ENCODE peak calls at places on chromosome 7, in seven cellular contexts. One of them, this sample, is unnamed.
A peak's percentile ranks its signal among the peaks of the same experiment; 100 is the strongest.

GRCh38 chr7:99623091-99623693 is 6.4 kb downstream of the ZSCAN25 start:
- DNase-seq in activated T-cell treated with anti-CD3 and anti-CD28 coated beads, Interleukin-2, amount 50 U/mL, for 72 hours: peak; percentile 35
- DNase-seq in left cardiac atrium: no peak
- DNase-seq in tibial artery: peak; percentile 17
- DNase-seq in cardiac muscle cell: no peak
- DNase-seq in astrocyte of the hippocampus: peak; percentile 62
- DNase-seq in choroid plexus epithelial cell: no peak
- DNase-seq in this sample: peak; percentile 65

GRCh38 chr7:156950381-156950858 is 908 bp downstream of the NOM1 start:
- DNase-seq in astrocyte of the hippocampus: no peak
- DNase-seq in choroid plexus epithelial cell: peak; percentile 9
- DNase-seq in left cardiac atrium: no peak
- DNase-seq in tibial artery: no peak
- DNase-seq in cardiac muscle cell: no peak
- DNase-seq in activated T-cell treated with anti-CD3 and anti-CD28 coated beads, Interleukin-2, amount 50 U/mL, for 72 hours: no peak
- DNase-seq in this sample: no peak

GRCh38 chr7:80362677-80363076 is 149.2 kb downstream of the GNAT3 start:
- DNase-seq in choroid plexus epithelial cell: no peak
- DNase-seq in activated T-cell treated with anti-CD3 and anti-CD28 coated beads, Interleukin-2, amount 50 U/mL, for 72 hours: no peak
- DNase-seq in cardiac muscle cell: no peak
- DNase-seq in left cardiac atrium: no peak
- DNase-seq in astrocyte of the hippocampus: no peak
- DNase-seq in tibial artery: no peak
- DNase-seq in this sample: no peak

GRCh38 chr7:102066476-102066875 is 220.2 kb upstream of the SH2B2 start:
- DNase-seq in cardiac muscle cell: no peak
- DNase-seq in left cardiac atrium: no peak
- DNase-seq in tibial artery: no peak
- DNase-seq in astrocyte of the hippocampus: no peak
- DNase-seq in choroid plexus epithelial cell: no peak
- DNase-seq in activated T-cell treated with anti-CD3 and anti-CD28 coated beads, Interleukin-2, amount 50 U/mL, for 72 hours: no peak
- DNase-seq in this sample: no peak

GRCh38 chr7:83936056-83936703 is 258.4 kb downstream of the SEMA3A start:
- DNase-seq in cardiac muscle cell: peak; percentile 82
- DNase-seq in left cardiac atrium: peak; percentile 47
- DNase-seq in tibial artery: peak; percentile 59
- DNase-seq in astrocyte of the hippocampus: peak; percentile 82
- DNase-seq in activated T-cell treated with anti-CD3 and anti-CD28 coated beads, Interleukin-2, amount 50 U/mL, for 72 hours: peak; percentile 41
- DNase-seq in choroid plexus epithelial cell: peak; percentile 91
- DNase-seq in this sample: peak; percentile 69

GRCh38 chr7:100486753-100487446 is 3.2 kb downstream of the NYAP1 start:
- DNase-seq in astrocyte of the hippocampus: no peak
- DNase-seq in cardiac muscle cell: no peak
- DNase-seq in choroid plexus epithelial cell: peak; percentile 66
- DNase-seq in activated T-cell treated with anti-CD3 and anti-CD28 coated beads, Interleukin-2, amount 50 U/mL, for 72 hours: no peak
- DNase-seq in tibial artery: no peak
- DNase-seq in left cardiac atrium: no peak
- DNase-seq in this sample: peak; percentile 49

GRCh38 chr7:158070222-158070920 is 517.3 kb downstream of the PTPRN2 start:
- DNase-seq in cardiac muscle cell: no peak
- DNase-seq in left cardiac atrium: no peak
- DNase-seq in astrocyte of the hippocampus: no peak
- DNase-seq in activated T-cell treated with anti-CD3 and anti-CD28 coated beads, Interleukin-2, amount 50 U/mL, for 72 hours: no peak
- DNase-seq in choroid plexus epithelial cell: no peak
- DNase-seq in tibial artery: no peak
- DNase-seq in this sample: no peak

GRCh38 chr7:118214051-118214832 is 10.3 kb upstream of the ANKRD7 start:
- DNase-seq in astrocyte of the hippocampus: peak; percentile 92
- DNase-seq in left cardiac atrium: peak; percentile 82
- DNase-seq in activated T-cell treated with anti-CD3 and anti-CD28 coated beads, Interleukin-2, amount 50 U/mL, for 72 hours: peak; percentile 75
- DNase-seq in cardiac muscle cell: no peak
- DNase-seq in choroid plexus epithelial cell: peak; percentile 82
- DNase-seq in tibial artery: peak; percentile 80
- DNase-seq in this sample: peak; percentile 98

GRCh38 chr7:41809487-41810257 is 106.8 kb upstream of the INHBA start:
- DNase-seq in tibial artery: no peak
- DNase-seq in astrocyte of the hippocampus: peak; percentile 14
- DNase-seq in choroid plexus epithelial cell: peak; percentile 59
- DNase-seq in activated T-cell treated with anti-CD3 and anti-CD28 coated beads, Interleukin-2, amount 50 U/mL, for 72 hours: no peak
- DNase-seq in left cardiac atrium: no peak
- DNase-seq in cardiac muscle cell: no peak
- DNase-seq in this sample: peak; percentile 72

GRCh38 chr7:96548664-96549063 is 161.0 kb downstream of the SEM1 start:
- DNase-seq in choroid plexus epithelial cell: no peak
- DNase-seq in left cardiac atrium: no peak
- DNase-seq in tibial artery: no peak
- DNase-seq in cardiac muscle cell: no peak
- DNase-seq in astrocyte of the hippocampus: no peak
- DNase-seq in activated T-cell treated with anti-CD3 and anti-CD28 coated beads, Interleukin-2, amount 50 U/mL, for 72 hours: no peak
- DNase-seq in this sample: no peak

GRCh38 chr7:90613088-90613498 is 17.0 kb downstream of the CDK14 start:
- DNase-seq in choroid plexus epithelial cell: peak; percentile 35
- DNase-seq in tibial artery: no peak
- DNase-seq in activated T-cell treated with anti-CD3 and anti-CD28 coated beads, Interleukin-2, amount 50 U/mL, for 72 hours: peak; percentile 8
- DNase-seq in astrocyte of the hippocampus: no peak
- DNase-seq in cardiac muscle cell: no peak
- DNase-seq in left cardiac atrium: no peak
- DNase-seq in this sample: no peak

GRCh38 chr7:137538361-137538762 is 194.8 kb upstream of the PTN start:
- DNase-seq in tibial artery: no peak
- DNase-seq in activated T-cell treated with anti-CD3 and anti-CD28 coated beads, Interleukin-2, amount 50 U/mL, for 72 hours: no peak
- DNase-seq in left cardiac atrium: no peak
- DNase-seq in cardiac muscle cell: no peak
- DNase-seq in astrocyte of the hippocampus: peak; percentile 67
- DNase-seq in choroid plexus epithelial cell: peak; percentile 62
- DNase-seq in this sample: peak; percentile 75

GRCh38 chr7:127047521-127047920 is 205.2 kb downstream of the GRM8 start:
- DNase-seq in cardiac muscle cell: no peak
- DNase-seq in activated T-cell treated with anti-CD3 and anti-CD28 coated beads, Interleukin-2, amount 50 U/mL, for 72 hours: no peak
- DNase-seq in tibial artery: no peak
- DNase-seq in astrocyte of the hippocampus: no peak
- DNase-seq in left cardiac atrium: no peak
- DNase-seq in choroid plexus epithelial cell: no peak
- DNase-seq in this sample: no peak

GRCh38 chr7:46107610-46108217 is 186.6 kb upstream of the IGFBP3 start:
- DNase-seq in left cardiac atrium: no peak
- DNase-seq in astrocyte of the hippocampus: no peak
- DNase-seq in tibial artery: no peak
- DNase-seq in cardiac muscle cell: no peak
- DNase-seq in choroid plexus epithelial cell: no peak
- DNase-seq in activated T-cell treated with anti-CD3 and anti-CD28 coated beads, Interleukin-2, amount 50 U/mL, for 72 hours: no peak
- DNase-seq in this sample: no peak

GRCh38 chr7:5417106-5418071 is 6.2 kb downstream of the TNRC18 start:
- DNase-seq in astrocyte of the hippocampus: peak; percentile 71
- DNase-seq in tibial artery: no peak
- DNase-seq in choroid plexus epithelial cell: peak; percentile 29
- DNase-seq in cardiac muscle cell: peak; percentile 22
- DNase-seq in left cardiac atrium: no peak
- DNase-seq in activated T-cell treated with anti-CD3 and anti-CD28 coated beads, Interleukin-2, amount 50 U/mL, for 72 hours: no peak
- DNase-seq in this sample: no peak

GRCh38 chr7:130393799-130394411 is 13.6 kb downstream of the CPA1 start:
- DNase-seq in astrocyte of the hippocampus: no peak
- DNase-seq in tibial artery: no peak
- DNase-seq in left cardiac atrium: no peak
- DNase-seq in cardiac muscle cell: no peak
- DNase-seq in choroid plexus epithelial cell: no peak
- DNase-seq in activated T-cell treated with anti-CD3 and anti-CD28 coated beads, Interleukin-2, amount 50 U/mL, for 72 hours: no peak
- DNase-seq in this sample: no peak

GRCh38 chr7:149175150-149175549 is 20.2 kb upstream of the ZNF282 start:
- DNase-seq in activated T-cell treated with anti-CD3 and anti-CD28 coated beads, Interleukin-2, amount 50 U/mL, for 72 hours: no peak
- DNase-seq in cardiac muscle cell: no peak
- DNase-seq in astrocyte of the hippocampus: no peak
- DNase-seq in tibial artery: no peak
- DNase-seq in left cardiac atrium: no peak
- DNase-seq in choroid plexus epithelial cell: no peak
- DNase-seq in this sample: no peak

GRCh38 chr7:81583882-81584533 is 185.8 kb downstream of the HGF start:
- DNase-seq in tibial artery: no peak
- DNase-seq in cardiac muscle cell: no peak
- DNase-seq in choroid plexus epithelial cell: peak; percentile 57
- DNase-seq in left cardiac atrium: no peak
- DNase-seq in activated T-cell treated with anti-CD3 and anti-CD28 coated beads, Interleukin-2, amount 50 U/mL, for 72 hours: no peak
- DNase-seq in astrocyte of the hippocampus: no peak
- DNase-seq in this sample: no peak

GRCh38 chr7:42686594-42687156 is 225.2 kb downstream of the C7orf25 start:
- DNase-seq in choroid plexus epithelial cell: no peak
- DNase-seq in tibial artery: no peak
- DNase-seq in astrocyte of the hippocampus: no peak
- DNase-seq in left cardiac atrium: no peak
- DNase-seq in cardiac muscle cell: peak; percentile 31
- DNase-seq in activated T-cell treated with anti-CD3 and anti-CD28 coated beads, Interleukin-2, amount 50 U/mL, for 72 hours: no peak
- DNase-seq in this sample: no peak

GRCh38 chr7:151754142-151754590 is 122.7 kb downstream of the PRKAG2 start:
- DNase-seq in choroid plexus epithelial cell: peak; percentile 99
- DNase-seq in activated T-cell treated with anti-CD3 and anti-CD28 coated beads, Interleukin-2, amount 50 U/mL, for 72 hours: peak; percentile 33
- DNase-seq in cardiac muscle cell: peak; percentile 92
- DNase-seq in left cardiac atrium: peak; percentile 85
- DNase-seq in astrocyte of the hippocampus: peak; percentile 99
- DNase-seq in tibial artery: peak; percentile 93
- DNase-seq in this sample: peak; percentile 99

GRCh38 chr7:72213081-72213480 is 199.1 kb downstream of the CALN1 start:
- DNase-seq in choroid plexus epithelial cell: no peak
- DNase-seq in activated T-cell treated with anti-CD3 and anti-CD28 coated beads, Interleukin-2, amount 50 U/mL, for 72 hours: no peak
- DNase-seq in tibial artery: no peak
- DNase-seq in cardiac muscle cell: no peak
- DNase-seq in left cardiac atrium: no peak
- DNase-seq in astrocyte of the hippocampus: peak; percentile 4
- DNase-seq in this sample: no peak

GRCh38 chr7:108234281-108234680 is 104.1 kb upstream of the LAMB4 start:
- DNase-seq in astrocyte of the hippocampus: no peak
- DNase-seq in choroid plexus epithelial cell: peak; percentile 50
- DNase-seq in cardiac muscle cell: no peak
- DNase-seq in activated T-cell treated with anti-CD3 and anti-CD28 coated beads, Interleukin-2, amount 50 U/mL, for 72 hours: no peak
- DNase-seq in left cardiac atrium: no peak
- DNase-seq in tibial artery: no peak
- DNase-seq in this sample: peak; percentile 22

GRCh38 chr7:127530148-127530547 is 55.2 kb downstream of the GCC1 start:
- DNase-seq in left cardiac atrium: no peak
- DNase-seq in choroid plexus epithelial cell: no peak
- DNase-seq in astrocyte of the hippocampus: no peak
- DNase-seq in tibial artery: no peak
- DNase-seq in activated T-cell treated with anti-CD3 and anti-CD28 coated beads, Interleukin-2, amount 50 U/mL, for 72 hours: no peak
- DNase-seq in cardiac muscle cell: no peak
- DNase-seq in this sample: no peak

This sample was measured in Daoy.